ENCODE peak calls at places on chromosome 10, in four cellular contexts. R is choroid plexus epithelial cell, O is PC-9, C is cardiac muscle cell. W is an unnamed sample.

GRCh38 chr10:63415635-63416244 is 50.0 kb downstream of the JMJD1C start:
- DNase-seq in R (no peak), O (no peak), C (no peak), W (no peak)

GRCh38 chr10:44935961-44936285 is 23.7 kb upstream of the RASSF4 start:
- DNase-seq in R (no peak), O (no peak), C (no peak), W (no peak)

GRCh38 chr10:126350216-126350992 is 37.9 kb downstream of the ADAM12 start:
- DNase-seq in R (peak), O (peak), C (peak), W (peak)

GRCh38 chr10:98269435-98269912 is 1.5 kb upstream of the LOXL4 start:
- DNase-seq in R (peak), O (peak), C (peak), W (peak)

GRCh38 chr10:48636231-48636630 is 31.4 kb upstream of the ARHGAP22 start:
- DNase-seq in R (no peak), O (no peak), C (no peak), W (no peak)

GRCh38 chr10:69009360-69009759 is 20.8 kb downstream of the KIFBP start:
- DNase-seq in R (no peak), O (no peak), C (no peak), W (peak)

GRCh38 chr10:60957667-60958221 is 13.8 kb upstream of the RHOBTB1 start:
- DNase-seq in R (no peak), O (no peak), C (no peak), W (no peak)

GRCh38 chr10:122164028-122164601 is 107.0 kb upstream of the BTBD16 start:
- DNase-seq in R (no peak), O (no peak), C (peak), W (no peak)

GRCh38 chr10:121942749-121943148 is 14.9 kb upstream of the ATE1 start:
- DNase-seq in R (peak), O (no peak), C (no peak), W (peak)

GRCh38 chr10:77004917-77005564 is 632.6 kb downstream of the KCNMA1 start:
- DNase-seq in R (peak), O (peak), C (peak), W (peak)

GRCh38 chr10:91924212-91925021 is 847 bp downstream of the BTAF1 start:
- DNase-seq in R (peak), O (no peak), C (no peak), W (no peak)

DNA sequence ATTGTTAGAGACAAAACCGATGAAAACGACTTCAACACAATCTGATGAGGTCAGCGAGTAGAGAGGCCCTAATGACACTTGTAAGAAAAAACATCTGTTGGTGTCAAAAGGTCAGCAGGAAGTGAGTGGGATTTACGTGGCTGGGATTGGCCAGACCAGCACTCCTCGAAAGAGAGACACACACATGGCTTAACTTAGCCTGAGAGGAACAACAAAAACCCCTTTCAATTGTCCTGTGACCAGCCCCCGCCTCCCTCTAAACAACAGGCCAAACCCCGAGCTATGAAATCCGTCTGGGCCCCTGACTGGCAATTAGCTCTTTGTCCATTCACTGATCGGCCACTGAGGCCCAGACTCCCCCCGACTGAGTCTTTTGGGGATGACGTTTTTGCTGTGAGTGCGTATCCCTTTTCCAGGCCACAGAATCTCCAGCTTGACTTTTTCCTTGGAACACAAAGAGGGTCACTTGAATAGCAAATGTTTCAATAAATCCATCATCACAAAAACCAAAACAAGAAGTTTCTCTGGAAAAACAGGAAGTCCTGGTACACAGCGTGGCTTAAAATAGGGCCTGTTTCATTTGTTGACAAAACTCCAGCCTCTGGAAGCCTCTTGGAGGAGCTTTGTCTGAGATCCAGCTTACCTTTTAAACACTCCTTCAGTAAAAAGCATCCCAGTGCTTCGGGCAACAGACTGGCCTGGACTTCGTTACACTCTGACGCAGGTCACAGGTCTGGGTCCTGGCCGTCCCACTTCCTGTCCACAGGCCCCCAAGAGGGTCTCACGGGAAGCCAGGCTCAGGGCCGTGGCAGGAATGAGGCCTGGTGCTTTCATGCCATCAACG is 103.0 kb downstream of the CTBP2 start:
- DNase-seq in R (peak), O (no peak), C (peak), W (peak)
- H3K4me3 ChIP-seq in R (no peak), O (no peak), C (no peak), W (no peak)

DNA sequence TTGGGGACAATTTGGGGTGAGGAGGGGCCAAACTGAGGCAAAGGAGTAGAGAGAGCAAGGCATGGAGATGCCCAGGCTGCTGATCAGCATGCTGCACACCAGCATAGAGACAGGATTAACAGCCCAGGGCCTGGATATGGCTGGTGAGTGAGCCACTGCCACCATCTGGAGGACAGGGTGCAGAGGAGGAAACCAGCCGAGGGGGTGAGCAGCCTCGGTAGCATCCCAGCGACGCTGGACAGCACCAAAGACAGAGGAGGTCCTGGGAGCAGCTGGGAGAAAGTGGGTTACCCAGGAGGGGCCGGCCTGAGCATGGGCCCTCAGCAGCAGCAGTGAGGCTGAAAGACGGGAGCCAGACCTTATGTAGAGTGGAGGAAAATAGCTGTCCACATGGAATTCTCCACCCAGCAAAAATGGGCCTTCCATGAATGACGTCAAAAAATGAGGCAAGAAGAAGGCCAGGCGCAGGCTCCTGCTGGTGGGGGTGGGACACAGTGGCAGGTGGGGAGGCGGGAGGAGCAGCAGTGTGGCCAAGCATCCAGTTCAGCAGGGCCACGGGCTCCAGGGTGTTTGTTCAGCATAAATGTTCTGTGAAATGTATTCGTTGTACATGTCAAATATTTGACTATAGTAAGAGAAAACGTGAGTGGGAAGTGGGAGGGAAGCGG is 16.7 kb downstream of the RET start:
- DNase-seq in R (no peak), O (no peak), C (peak), W (no peak)
- TF ChIP-seq CTCF in R (no peak), O (no peak), C (peak), W (no peak)

GRCh38 chr10:100482834-100483185 is 20.0 kb downstream of the WNT8B start:
- DNase-seq in R (no peak), O (no peak), C (peak), W (no peak)
- H3K4me3 ChIP-seq in R (no peak), O (peak), C (peak), W (no peak)

GRCh38 chr10:117537904-117538524 is 4.5 kb upstream of the EMX2 start:
- DNase-seq in R (no peak), O (no peak), C (no peak), W (no peak)
- TF ChIP-seq CTCF in R (no peak), O (no peak), C (no peak), W (no peak)

GRCh38 chr10:52409195-52409594 is 95.1 kb downstream of the DKK1 start:
- DNase-seq in R (no peak), O (no peak), C (no peak), W (no peak)
- H3K4me3 ChIP-seq in R (no peak), O (no peak), C (no peak), W (no peak)

GRCh38 chr10:103605359-103606156 is 112.1 kb downstream of the NEURL1 start:
- DNase-seq in R (peak), O (peak), C (no peak), W (no peak)

GRCh38 chr10:103602028-103602851 is 108.7 kb downstream of the NEURL1 start:
- DNase-seq in R (no peak), O (no peak), C (no peak), W (no peak)

GRCh38 chr10:103600956-103601569 is 107.6 kb downstream of the NEURL1 start:
- DNase-seq in R (no peak), O (no peak), C (no peak), W (no peak)

GRCh38 chr10:103602852-103603155 is 109.3 kb downstream of the NEURL1 start:
- DNase-seq in R (no peak), O (no peak), C (no peak), W (no peak)

GRCh38 chr10:103603382-103603781 is 109.9 kb downstream of the NEURL1 start:
- DNase-seq in R (no peak), O (no peak), C (no peak), W (no peak)
- TF ChIP-seq CTCF in R (no peak), O (no peak), C (no peak), W (no peak)